ENCODE peak calls at places on chromosomes 13 and 19, in six cellular contexts. F, L, K, S, T and W are unnamed samples.

GRCh38 chr13:90918551-90918950 is 428.9 kb upstream of the MIR17HG start:
- DNase-seq in L (no peak), K (no peak), S (no peak), T (peak), F (peak), W (peak)

GRCh38 chr13:64471916-64472315 is 2758.2 kb downstream of the PCDH9 start:
- DNase-seq in S (no peak), F (peak), L (no peak), K (peak), T (peak), W (no peak)

GRCh38 chr13:99624936-99625540 is 123.8 kb downstream of the TM9SF2 start:
- DNase-seq in K (no peak), S (no peak), F (no peak), L (no peak), T (no peak), W (no peak)

GRCh38 chr13:111873676-111874178 is 193.2 kb upstream of the SOX1 start:
- DNase-seq in S (no peak), F (no peak), K (no peak), T (no peak), L (no peak), W (no peak)

GRCh38 chr19:34317311-34317927 is 47.6 kb upstream of the GPI start:
- DNase-seq in L (peak), F (peak), K (no peak), S (no peak), T (peak), W (peak)

GRCh38 chr19:53531457-53531856 is 6.5 kb upstream of the ZNF331 start:
- DNase-seq in L (no peak), F (no peak), K (no peak), S (no peak), T (no peak), W (no peak)

GRCh38 chr13:94825507-94825906 is 113.2 kb upstream of the SOX21 start:
- DNase-seq in T (peak), F (no peak), S (peak), L (no peak), K (no peak), W (peak)

GRCh38 chr19:7795555-7796161 is 32.6 kb downstream of the CLEC4M start:
- DNase-seq in F (no peak), L (no peak), S (no peak), T (no peak), K (no peak), W (no peak)

GRCh38 chr13:99796175-99796819 is 175.3 kb downstream of the ZIC5 start:
- DNase-seq in L (no peak), T (peak), K (peak), F (peak), S (no peak), W (no peak)

GRCh38 chr13:98480915-98481510 is 95.9 kb downstream of the STK24 start:
- DNase-seq in T (no peak), L (no peak), F (no peak), K (no peak), S (no peak), W (no peak)

GRCh38 chr13:112624040-112624439 is 36.1 kb upstream of the TUBGCP3 start:
- DNase-seq in F (no peak), L (no peak), S (no peak), K (no peak), T (no peak), W (no peak)

GRCh38 chr13:32021785-32022184 is 9.8 kb upstream of the FRY start:
- DNase-seq in L (no peak), S (no peak), T (no peak), F (no peak), K (peak), W (no peak)

GRCh38 chr19:17777840-17778620 is 16.9 kb upstream of the B3GNT3 start:
- DNase-seq in K (no peak), S (peak), T (peak), L (no peak), F (peak), W (peak)

GRCh38 chr13:99812611-99813010 is 159.0 kb downstream of the ZIC5 start:
- DNase-seq in S (no peak), T (peak), L (no peak), F (peak), K (peak), W (no peak)

GRCh38 chr13:110915874-110916670 is 1.2 kb upstream of the ANKRD10 start:
- DNase-seq in L (no peak), T (no peak), F (peak), K (peak), S (no peak), W (no peak)

GRCh38 chr13:59672445-59672844 is 491.3 kb downstream of the DIAPH3 start:
- DNase-seq in K (no peak), S (no peak), T (no peak), F (no peak), L (no peak), W (no peak)

GRCh38 chr19:33507021-33507956 is 14.3 kb downstream of the PEPD start:
- DNase-seq in T (no peak), F (no peak), K (no peak), S (no peak), L (no peak), W (no peak)

GRCh38 chr13:101325423-101325822 is 90.9 kb downstream of the NALCN start:
- DNase-seq in L (no peak), K (no peak), F (no peak), T (no peak), S (no peak), W (no peak)

GRCh38 chr19:34343751-34344150 is 21.2 kb upstream of the GPI start:
- DNase-seq in F (no peak), K (no peak), T (no peak), S (no peak), L (no peak), W (no peak)

GRCh38 chr19:55689366-55690108 is 14.5 kb downstream of the EPN1 start:
- DNase-seq in K (no peak), S (no peak), L (no peak), F (no peak), T (no peak), W (no peak)

GRCh38 chr19:45100202-45100600 is 7.2 kb downstream of the PPP1R37 start:
- DNase-seq in L (no peak), S (no peak), K (no peak), T (no peak), F (no peak), W (no peak)

GRCh38 chr13:40506592-40507446 is 159.6 kb downstream of the FOXO1 start:
- DNase-seq in K (no peak), S (no peak), L (no peak), F (no peak), T (no peak), W (no peak)

GRCh38 chr13:98537740-98538139 is 39.2 kb downstream of the STK24 start:
- DNase-seq in L (no peak), K (no peak), S (no peak), F (no peak), T (no peak), W (no peak)

DNA sequence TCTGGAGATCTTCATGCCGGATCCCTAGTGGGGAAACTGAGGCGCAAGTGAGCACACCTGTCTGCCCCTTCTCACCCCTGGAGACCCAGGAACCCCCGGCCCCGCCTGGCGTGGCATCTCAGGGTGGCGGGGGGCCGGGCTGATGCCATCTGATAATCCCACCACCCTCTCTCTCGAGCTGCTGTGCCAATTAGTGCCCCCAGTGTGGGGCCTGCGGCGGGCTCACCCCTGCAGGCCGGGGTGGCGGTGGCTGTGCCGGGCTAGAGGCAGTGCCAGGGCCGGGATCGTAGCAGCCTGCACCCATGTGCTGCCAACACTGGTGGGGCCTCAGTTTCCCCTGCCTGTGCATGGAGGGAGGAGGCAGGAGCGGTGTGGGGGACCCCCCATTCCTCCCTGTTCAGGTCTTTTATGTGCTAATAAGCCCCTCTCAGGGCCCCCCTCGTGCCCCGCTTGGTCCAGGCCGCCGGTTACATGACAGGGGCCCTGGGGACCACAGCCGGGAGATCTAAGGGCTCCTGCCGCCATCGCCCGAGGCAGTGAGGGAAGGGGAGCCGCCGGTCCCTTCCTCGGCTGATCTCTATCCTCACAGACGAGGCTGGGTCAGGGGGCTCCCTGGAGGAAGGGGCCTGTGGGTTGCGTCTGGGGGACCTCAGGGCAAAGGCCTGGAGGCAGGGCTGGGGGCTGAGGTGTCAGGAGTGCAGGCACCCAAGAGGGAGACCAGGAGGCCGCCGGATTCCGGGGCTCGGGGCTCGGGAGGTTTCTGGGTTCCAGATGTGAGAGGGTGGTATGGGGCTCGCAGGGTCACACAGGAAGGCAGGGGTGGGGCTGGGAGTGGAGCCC is 8.3 kb downstream of the EFNA2 start:
- DNase-seq in L (no peak), K (no peak), F (no peak), T (no peak), S (no peak), W (no peak)
- H3K27ac ChIP-seq in L (no peak), K (no peak), F (no peak), T (no peak), S (no peak), W (no peak)

DNA sequence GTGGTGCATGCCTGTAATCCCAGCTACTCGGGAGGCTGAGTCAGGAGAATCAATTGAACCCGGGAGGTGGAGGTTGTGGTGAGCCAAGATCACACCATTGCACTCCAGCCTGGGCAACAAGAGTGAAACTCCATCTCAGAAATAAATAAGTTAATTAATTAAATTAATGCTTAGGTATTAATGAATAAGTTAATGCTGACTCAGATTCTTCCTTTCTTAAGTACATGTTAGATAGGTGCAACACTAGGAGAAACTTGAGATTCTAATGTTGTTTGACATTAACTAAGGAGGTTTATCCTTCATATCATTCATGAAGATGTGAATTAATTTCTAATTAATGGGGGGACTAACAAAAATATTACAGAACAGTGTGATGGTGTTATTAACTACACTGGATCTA is 812.6 kb upstream of the SPRY2 start:
- DNase-seq in F (no peak), K (no peak), L (no peak), T (no peak), S (no peak), W (no peak)
- H3K27ac ChIP-seq in F (no peak), K (no peak), L (no peak), T (no peak), S (no peak), W (no peak)

GRCh38 chr13:21047087-21047486 is 14.3 kb downstream of the LATS2 start:
- DNase-seq in K (no peak), T (no peak), S (no peak), L (no peak), F (no peak), W (no peak)
- H3K27ac ChIP-seq in K (no peak), T (no peak), S (no peak), L (no peak), F (no peak), W (no peak)

GRCh38 chr13:51771418-51772104 is 32.4 kb downstream of the DHRS12 start:
- DNase-seq in F (no peak), S (no peak), K (no peak), T (no peak), L (no peak), W (no peak)

GRCh38 chr13:51770160-51770559 is 33.8 kb downstream of the DHRS12 start:
- DNase-seq in K (no peak), L (no peak), S (no peak), F (no peak), T (no peak), W (no peak)

GRCh38 chr13:51772105-51772455 is 31.9 kb downstream of the DHRS12 start:
- DNase-seq in K (no peak), S (no peak), F (no peak), T (no peak), L (no peak), W (no peak)

GRCh38 chr13:51769455-51770127 is 34.4 kb downstream of the DHRS12 start:
- DNase-seq in S (peak), T (no peak), F (no peak), L (no peak), K (no peak), W (no peak)

DNA sequence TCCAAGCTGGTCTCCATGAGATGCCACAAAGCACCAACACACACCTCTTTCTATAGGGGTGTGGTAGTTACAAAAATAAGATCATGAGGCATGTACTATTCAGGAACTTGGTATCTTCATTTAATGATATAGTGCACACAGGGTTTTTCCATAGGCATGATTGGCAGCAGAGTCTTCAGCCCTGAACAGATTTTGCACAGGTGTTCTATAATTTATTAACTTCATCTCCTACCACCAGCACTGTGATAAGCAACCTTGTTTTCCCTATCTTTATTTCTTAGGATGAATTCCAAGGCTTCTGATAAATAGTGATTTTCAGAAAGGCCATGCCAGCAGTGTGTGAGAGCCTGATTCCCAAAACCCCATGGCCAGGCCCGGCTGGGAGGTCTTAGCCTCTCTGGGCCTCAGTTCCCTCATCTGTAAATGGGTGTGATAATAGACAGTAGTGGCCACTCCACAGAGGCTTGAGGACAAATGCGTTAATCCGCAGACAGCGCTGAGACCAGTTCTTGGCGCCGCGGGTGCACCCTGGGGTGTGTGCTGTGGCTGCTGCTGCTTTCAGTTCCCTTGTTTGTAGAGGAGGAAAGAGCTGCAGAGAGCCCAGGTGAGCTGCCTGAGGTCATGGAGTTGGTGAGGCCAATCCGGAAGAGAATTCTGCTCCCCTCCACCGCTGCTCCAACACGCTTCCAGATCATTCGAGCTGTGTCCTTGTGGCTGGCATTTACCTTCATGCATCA is 33.1 kb downstream of the DHRS12 start:
- DNase-seq in S (no peak), T (no peak), F (no peak), K (no peak), L (no peak), W (no peak)
- H3K27ac ChIP-seq in S (peak), T (no peak), F (no peak), K (no peak), L (no peak), W (peak)

GRCh38 chr19:29495091-29495490 is 30.7 kb upstream of the VSTM2B start:
- DNase-seq in K (no peak), L (no peak), T (no peak), S (no peak), F (no peak), W (no peak)
- H3K27ac ChIP-seq in K (no peak), L (no peak), T (no peak), S (no peak), F (no peak), W (no peak)

GRCh38 chr13:25725104-25725503 is 326.7 kb downstream of the SHISA2 start:
- DNase-seq in K (no peak), L (no peak), S (no peak), T (peak), F (no peak), W (no peak)

GRCh38 chr13:25731037-25731436 is 320.8 kb downstream of the SHISA2 start:
- DNase-seq in L (no peak), F (no peak), S (no peak), K (no peak), T (no peak), W (no peak)

GRCh38 chr13:25727776-25728175 is 324.0 kb downstream of the SHISA2 start:
- DNase-seq in S (no peak), F (no peak), T (no peak), K (no peak), L (no peak), W (no peak)

GRCh38 chr13:25729201-25729600 is 322.6 kb downstream of the SHISA2 start:
- DNase-seq in S (no peak), F (no peak), L (no peak), K (no peak), T (no peak), W (no peak)

DNA sequence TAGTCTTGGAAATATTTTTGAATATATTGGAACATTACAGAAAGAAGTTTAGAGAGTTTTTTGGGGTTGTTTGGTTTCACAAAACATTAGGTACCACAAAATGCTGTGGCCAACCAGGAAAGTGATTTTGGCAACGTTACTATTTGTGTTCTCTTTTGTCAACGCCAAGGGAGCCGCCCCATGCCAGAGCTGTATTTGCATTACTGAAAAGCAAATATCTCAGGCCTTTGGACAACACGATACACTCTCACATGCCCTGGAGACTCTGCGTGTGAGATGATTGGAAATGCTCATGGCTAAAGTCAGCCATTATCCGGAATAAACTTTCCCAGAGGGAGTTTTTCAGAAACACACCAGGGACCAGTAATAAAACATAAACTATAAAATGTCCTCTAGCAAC is 324.6 kb downstream of the SHISA2 start:
- DNase-seq in T (no peak), K (no peak), L (no peak), S (peak), F (no peak), W (no peak)
- H3K27ac ChIP-seq in T (no peak), K (no peak), L (no peak), S (no peak), F (no peak), W (no peak)

GRCh38 chr19:30558793-30559192 is 186.6 kb downstream of the ZNF536 start:
- DNase-seq in L (no peak), K (no peak), F (no peak), S (no peak), T (no peak), W (no peak)
- H3K27ac ChIP-seq in L (no peak), K (no peak), F (no peak), S (no peak), T (no peak), W (peak)

GRCh38 chr13:30696278-30697176 is 38.8 kb upstream of the ALOX5AP start:
- DNase-seq in T (peak), F (peak), L (no peak), S (no peak), K (no peak), W (no peak)
- H3K27ac ChIP-seq in T (no peak), F (no peak), L (no peak), S (peak), K (no peak), W (no peak)

GRCh38 chr13:114031631-114032030 is 57.8 kb upstream of the C13orf46 start:
- DNase-seq in L (no peak), K (no peak), S (no peak), F (peak), T (no peak), W (no peak)
- H3K27ac ChIP-seq in L (no peak), K (peak), S (peak), F (peak), T (no peak), W (no peak)

GRCh38 chr19:13074378-13074777 is 28.3 kb downstream of the LYL1 start:
- DNase-seq in K (no peak), S (no peak), F (no peak), L (no peak), T (no peak), W (no peak)
- H3K27ac ChIP-seq in K (no peak), S (peak), F (no peak), L (no peak), T (no peak), W (peak)